ENCODE peak calls at places on chromosomes 5 and 9, in four cellular contexts. W is HCT116, K is HepG2, C is K562. R is an unnamed sample. For H3K36me3, the result is how much of the 10 kb centered on the place peaks cover.

GRCh38 chr9:130495067-130495466 is 50.3 kb downstream of the ASS1 start:
- DNase-seq in W (no peak), K (no peak), C (no peak), R (no peak)

GRCh38 chr5:164345173-164345572 is 839.8 kb downstream of the MAT2B start:
- DNase-seq in W (no peak), K (no peak), C (no peak), R (no peak)

GRCh38 chr9:129412814-129413536 is 207.9 kb downstream of the C9orf50 start:
- DNase-seq in W (no peak), K (no peak), C (no peak), R (peak)

GRCh38 chr5:6704361-6704851 is 8.8 kb upstream of the TENT4A start:
- DNase-seq in W (no peak), K (no peak), C (no peak), R (no peak)

GRCh38 chr9:87077986-87078385 is 130.7 kb upstream of the GAS1 start:
- DNase-seq in W (no peak), K (no peak), C (no peak), R (no peak)

GRCh38 chr5:59390074-59390659 is 503.4 kb downstream of the PDE4D start:
- DNase-seq in W (no peak), K (peak), C (peak), R (no peak)

GRCh38 chr5:65334077-65334476 is 147.6 kb downstream of the ADAMTS6 start:
- DNase-seq in W (no peak), K (no peak), C (no peak), R (no peak)

GRCh38 chr9:17422994-17423680 is 155.7 kb upstream of the SH3GL2 start:
- DNase-seq in W (no peak), K (no peak), C (no peak), R (no peak)

GRCh38 chr9:13141629-13142028 is 137.9 kb downstream of the MPDZ start:
- DNase-seq in W (no peak), K (no peak), C (no peak), R (no peak)

GRCh38 chr5:61631438-61631941 is 299.4 kb downstream of the ZSWIM6 start:
- DNase-seq in W (no peak), K (no peak), C (no peak), R (no peak)

GRCh38 chr9:137160716-137161557 is 8.9 kb downstream of the LRRC26 start:
- DNase-seq in W (no peak), K (no peak), C (no peak), R (no peak)

GRCh38 chr5:132294728-132295504 is 722 bp downstream of the SLC22A4 start:
- DNase-seq in W (peak), K (no peak), C (peak), R (no peak)

GRCh38 chr5:168163966-168164365 is 127.5 kb upstream of the WWC1 start:
- DNase-seq in W (no peak), K (no peak), C (no peak), R (no peak)

GRCh38 chr5:39639618-39640078 is 214.9 kb upstream of the DAB2 start:
- DNase-seq in W (no peak), K (no peak), C (no peak), R (no peak)

GRCh38 chr5:128782446-128782845 is 182.8 kb upstream of the SLC27A6 start:
- DNase-seq in W (peak), K (no peak), C (no peak), R (no peak)

GRCh38 chr5:139788294-139788875 is 7.2 kb upstream of the PSD2 start:
- DNase-seq in W (no peak), K (no peak), C (no peak), R (no peak)

GRCh38 chr9:86126998-86127972 is 27.9 kb upstream of the GOLM1 start:
- DNase-seq in W (peak), K (peak), C (peak), R (peak)

GRCh38 chr9:108543251-108543768 is 312.5 kb downstream of the ACTL7B start:
- DNase-seq in W (no peak), K (no peak), C (no peak), R (no peak)

GRCh38 chr9:125700791-125701190 is 6.2 kb downstream of the MAPKAP1 start:
- DNase-seq in W (no peak), K (no peak), C (no peak), R (no peak)

GRCh38 chr9:126488881-126489404 is 124.8 kb upstream of the LMX1B start:
- DNase-seq in W (no peak), K (no peak), C (no peak), R (no peak)

GRCh38 chr9:89750117-89750551 is 145.3 kb downstream of the GADD45G start:
- DNase-seq in W (no peak), K (no peak), C (no peak), R (peak)

GRCh38 chr9:5815421-5815820 is 17.5 kb downstream of the ERMP1 start:
- DNase-seq in W (no peak), K (no peak), C (no peak), R (no peak)

GRCh38 chr9:121725008-121725795 is 73.8 kb downstream of the DAB2IP start:
- DNase-seq in W (no peak), K (no peak), C (no peak), R (no peak)

GRCh38 chr5:157714480-157714879 is 16.7 kb upstream of the THG1L start:
- DNase-seq in W (no peak), K (no peak), C (no peak), R (no peak)
- H3K36me3 ChIP-seq in W (under half), K (under half), C (under half), R (under half)

GRCh38 chr5:141558150-141558549 is 60.6 kb downstream of the DIAPH1 start:
- DNase-seq in W (no peak), K (no peak), C (no peak), R (no peak)

GRCh38 chr5:141557681-141558136 is 61.1 kb downstream of the DIAPH1 start:
- DNase-seq in W (peak), K (peak), C (peak), R (peak)

GRCh38 chr5:141559481-141559880 is 59.3 kb downstream of the DIAPH1 start:
- DNase-seq in W (no peak), K (no peak), C (no peak), R (no peak)

GRCh38 chr5:141560725-141561483 is 57.9 kb downstream of the DIAPH1 start:
- DNase-seq in W (peak), K (peak), C (peak), R (peak)

GRCh38 chr5:141560141-141560540 is 58.7 kb downstream of the DIAPH1 start:
- DNase-seq in W (no peak), K (no peak), C (no peak), R (no peak)
- TF ChIP-seq ELF1 in W (no peak), K (no peak), C (no peak), R (no peak)

GRCh38 chr9:120432600-120432999 is 147.4 kb downstream of the CDK5RAP2 start:
- DNase-seq in W (no peak), K (no peak), C (no peak), R (no peak)

GRCh38 chr9:120433701-120434100 is 146.3 kb downstream of the CDK5RAP2 start:
- DNase-seq in W (no peak), K (no peak), C (no peak), R (no peak)

GRCh38 chr9:120436937-120437592 is 142.9 kb downstream of the CDK5RAP2 start:
- DNase-seq in W (no peak), K (no peak), C (no peak), R (no peak)

GRCh38 chr9:120434532-120434931 is 145.4 kb downstream of the CDK5RAP2 start:
- DNase-seq in W (no peak), K (no peak), C (no peak), R (no peak)

DNA sequence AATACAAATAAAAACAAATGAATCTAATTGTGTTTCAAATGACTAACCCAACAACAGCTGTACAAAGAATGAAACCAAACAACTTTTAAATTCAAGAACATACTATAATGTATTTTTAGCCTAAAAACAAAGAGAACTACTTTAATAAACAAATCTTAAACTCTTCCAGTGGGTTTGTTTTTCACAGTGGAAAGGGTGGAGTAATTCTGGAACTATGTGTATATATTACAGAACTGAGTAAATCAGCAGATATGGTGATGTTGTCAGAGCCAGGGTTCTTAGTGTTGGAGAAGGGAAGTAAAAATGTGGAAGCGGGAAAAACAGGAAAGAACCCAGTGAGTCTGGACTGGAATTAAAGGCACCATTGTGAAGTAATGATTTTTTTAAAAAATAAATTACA is 144.9 kb downstream of the CDK5RAP2 start:
- DNase-seq in W (no peak), K (no peak), C (no peak), R (no peak)
- H3K36me3 ChIP-seq in W (under half), K (under half), C (half or more), R (half or more)

GRCh38 chr5:52818360-52818759 is 30.6 kb downstream of the ITGA1 start:
- DNase-seq in W (no peak), K (no peak), C (no peak), R (no peak)

GRCh38 chr5:52825826-52826225 is 38.1 kb downstream of the ITGA1 start:
- DNase-seq in W (no peak), K (no peak), C (no peak), R (no peak)

GRCh38 chr5:52824827-52825226 is 37.1 kb downstream of the ITGA1 start:
- DNase-seq in W (no peak), K (no peak), C (no peak), R (no peak)

GRCh38 chr5:52817818-52818217 is 30.1 kb downstream of the ITGA1 start:
- DNase-seq in W (no peak), K (no peak), C (no peak), R (no peak)

GRCh38 chr5:52822437-52822836 is 34.7 kb downstream of the ITGA1 start:
- DNase-seq in W (no peak), K (no peak), C (no peak), R (no peak)
- TF ChIP-seq ELF1 in W (no peak), K (no peak), C (no peak), R (no peak)

GRCh38 chr9:135901826-135902225 is 5.5 kb downstream of the CAMSAP1 start:
- DNase-seq in W (no peak), K (no peak), C (no peak), R (no peak)
- H3K36me3 ChIP-seq in W (under half), K (under half), C (under half), R (under half)

DNA sequence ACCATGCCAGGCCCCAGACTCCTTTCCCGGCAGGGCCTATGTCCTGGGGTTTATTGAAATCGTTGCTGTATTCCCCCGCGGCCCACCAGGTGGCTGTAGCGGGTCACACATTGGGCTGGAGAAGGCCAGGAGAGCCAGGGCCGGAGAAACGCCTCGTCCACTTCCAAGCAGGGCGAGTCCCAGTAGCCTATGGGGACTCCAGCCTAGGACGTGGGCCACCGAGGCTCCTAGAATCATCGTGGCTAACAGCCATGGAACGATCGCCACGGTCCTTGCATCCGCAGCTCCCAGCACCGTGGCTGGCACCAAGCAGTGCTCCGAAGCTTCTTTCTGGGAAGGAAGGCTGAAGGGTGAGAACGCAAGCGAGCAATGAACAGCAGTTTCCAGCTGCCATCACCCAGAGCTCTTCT is 87.7 kb downstream of the ENTREP1 start:
- DNase-seq in W (peak), K (peak), C (peak), R (peak)
- TF ChIP-seq ELF1 in W (no peak), K (no peak), C (no peak), R (no peak)

GRCh38 chr9:96489482-96489979 is 39.6 kb downstream of the HABP4 start:
- DNase-seq in W (no peak), K (no peak), C (no peak), R (no peak)
- H3K36me3 ChIP-seq in W (under half), K (under half), C (under half), R (under half)

GRCh38 chr9:77450093-77450475 is 198.0 kb downstream of the GNA14 start:
- DNase-seq in W (no peak), K (no peak), C (no peak), R (no peak)
- TF ChIP-seq ELF1 in W (no peak), K (no peak), C (no peak), R (no peak)